ENCODE peak calls at places on chromosomes 12 and 14, in four cellular contexts. I, X, N and V are unnamed samples.

GRCh38 chr12:96233168-96233567 is 39.0 kb downstream of the ELK3 start:
- DNase-seq in I (no peak), X (no peak), N (no peak), V (no peak)

GRCh38 chr12:69821441-69822204 is 3.4 kb upstream of the MYRFL start:
- DNase-seq in I (peak; percentile 9), N (no peak), X (peak; percentile 68), V (no peak)

GRCh38 chr14:103164786-103165185 is 41.5 kb downstream of the TNFAIP2 start:
- DNase-seq in X (no peak), N (no peak), I (no peak), V (no peak)

GRCh38 chr12:56994231-56994746 is 12.1 kb downstream of the ZBTB39 start:
- DNase-seq in N (no peak), X (no peak), I (no peak), V (no peak)

GRCh38 chr14:33707751-33708150 is 243.1 kb downstream of the EGLN3 start:
- DNase-seq in N (no peak), X (no peak), I (no peak), V (no peak)

GRCh38 chr12:5318874-5319273 is 113.0 kb upstream of the NTF3 start:
- DNase-seq in N (no peak), I (peak; percentile 88), X (peak; percentile 87), V (peak; percentile 65)

GRCh38 chr12:89192419-89192818 is 159.9 kb downstream of the DUSP6 start:
- DNase-seq in N (no peak), I (no peak), X (peak; percentile 79), V (no peak)

GRCh38 chr12:1796515-1797010 is 23.8 kb upstream of the LRTM2 start:
- DNase-seq in X (no peak), I (peak; percentile 66), N (no peak), V (no peak)

GRCh38 chr14:100439781-100440180 is 116.6 kb downstream of the SLC25A47 start:
- DNase-seq in X (no peak), N (no peak), I (peak; percentile 82), V (no peak)

GRCh38 chr12:124764870-124765570 is 98.6 kb downstream of the SCARB1 start:
- DNase-seq in X (peak; percentile 89), I (peak; percentile 89), N (no peak), V (peak; percentile 43)

GRCh38 chr12:123396954-123397353 is 13.0 kb downstream of the KMT5A start:
- DNase-seq in N (no peak), X (no peak), I (peak; percentile 21), V (no peak)

GRCh38 chr12:11581179-11581755 is 68.2 kb upstream of the ETV6 start:
- DNase-seq in I (peak; percentile 82), X (peak; percentile 78), N (peak; percentile 60), V (peak; percentile 84)

GRCh38 chr12:92105676-92106075 is 40.0 kb downstream of the BTG1 start:
- DNase-seq in X (no peak), N (no peak), I (no peak), V (no peak)

GRCh38 chr14:50117456-50117855 is 1.1 kb upstream of the VCPKMT start:
- DNase-seq in I (no peak), X (no peak), N (no peak), V (no peak)

GRCh38 chr12:11650697-11651281 is 1.3 kb downstream of the ETV6 start:
- DNase-seq in N (peak; percentile 18), I (peak; percentile 53), X (peak; percentile 37), V (peak; percentile 32)

GRCh38 chr14:74941676-74942097 is 13.7 kb downstream of the PGF start:
- DNase-seq in I (peak; percentile 80), N (no peak), X (peak; percentile 57), V (peak; percentile 53)

GRCh38 chr12:30754383-30754749 is 385 bp downstream of the CAPRIN2 start:
- DNase-seq in I (no peak), N (no peak), X (no peak), V (no peak)

GRCh38 chr14:55123101-55123500 is 6.0 kb upstream of the LGALS3 start:
- DNase-seq in I (peak; percentile 94), N (no peak), X (peak; percentile 98), V (peak; percentile 82)

GRCh38 chr14:99143793-99144192 is 128.2 kb downstream of the BCL11B start:
- DNase-seq in X (no peak), N (no peak), I (no peak), V (no peak)

GRCh38 chr12:97560766-97561165 is 98.2 kb downstream of the RMST start:
- DNase-seq in X (no peak), I (no peak), N (no peak), V (no peak)

GRCh38 chr12:132125736-132126135 is 18.4 kb downstream of the DDX51 start:
- DNase-seq in X (no peak), N (no peak), I (no peak), V (no peak)

GRCh38 chr14:96049932-96050331 is 10.8 kb downstream of the C14orf132 start:
- DNase-seq in X (no peak), N (no peak), I (no peak), V (no peak)

GRCh38 chr12:57085999-57086950 is 2.6 kb upstream of the NAB2 start:
- DNase-seq in N (peak; percentile 75), X (peak; percentile 83), I (peak; percentile 81), V (peak; percentile 90)

GRCh38 chr14:99134333-99135046 is 137.5 kb downstream of the BCL11B start:
- DNase-seq in N (no peak), X (no peak), I (no peak), V (no peak)

GRCh38 chr14:93974833-93975232 is 1.5 kb downstream of the ASB2 start:
- DNase-seq in I (no peak), X (no peak), N (no peak), V (no peak)

GRCh38 chr14:72634910-72635647 is 258.8 kb downstream of the DPF3 start:
- DNase-seq in I (no peak), N (no peak), X (no peak), V (no peak)

GRCh38 chr12:79115743-79116142 is 251.2 kb downstream of the SYT1 start:
- DNase-seq in X (no peak), I (no peak), N (no peak), V (no peak)

GRCh38 chr14:103725001-103725682 is 9.5 kb downstream of the ZFYVE21 start:
- DNase-seq in N (no peak), I (no peak), X (no peak), V (no peak)

GRCh38 chr14:34067587-34067986 is 116.7 kb upstream of the EGLN3 start:
- DNase-seq in N (no peak), I (no peak), X (no peak), V (no peak)

GRCh38 chr12:121034906-121035305 is 4.1 kb downstream of the OASL start:
- DNase-seq in X (no peak), I (no peak), N (no peak), V (no peak)

GRCh38 chr12:86229772-86230171 is 26.4 kb downstream of the MGAT4C start:
- DNase-seq in N (no peak), X (no peak), I (no peak), V (no peak)
- H2AFZ ChIP-seq in N (no peak overlapping the region), X (no peak overlapping the region), I (no peak overlapping the region), V (no peak overlapping the region)

DNA sequence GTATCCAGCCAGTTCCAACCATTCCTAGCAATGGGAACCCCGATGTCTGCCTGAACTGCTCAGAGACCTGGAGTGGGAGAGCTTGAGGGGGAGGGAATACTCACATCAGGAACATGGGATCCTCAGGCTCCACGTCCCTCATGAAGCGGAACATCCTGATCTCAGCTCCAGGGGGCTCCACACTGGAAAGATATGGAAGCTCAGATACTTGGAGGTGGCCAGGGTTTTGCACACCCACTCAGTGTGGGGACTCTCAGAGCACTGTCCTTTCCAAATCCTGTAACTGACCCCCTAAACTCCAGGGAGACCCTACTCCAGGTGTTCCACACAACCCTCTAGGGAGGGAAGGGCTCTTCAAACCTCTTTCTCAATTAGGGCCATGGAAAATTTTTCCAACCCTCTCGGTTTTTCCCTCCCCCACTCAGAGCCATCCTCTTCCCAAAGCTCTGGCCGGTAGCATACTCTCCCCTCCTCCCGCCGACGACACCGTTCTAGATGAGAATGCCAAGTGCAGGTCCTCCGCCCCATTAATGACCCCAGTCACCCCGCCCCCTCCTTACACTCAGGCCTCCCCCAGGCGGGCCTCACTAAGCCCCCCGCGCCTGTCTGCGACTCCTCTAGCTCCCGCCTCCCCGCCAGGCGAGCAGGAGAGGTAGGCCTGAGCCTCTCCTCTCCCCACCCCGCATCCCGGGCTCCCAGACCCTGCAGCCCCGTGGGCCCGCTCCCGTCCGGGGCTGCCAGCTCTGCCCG is 585 bp downstream of the MLF2 start:
- DNase-seq in I (peak; percentile 83), X (peak; percentile 62), N (no peak), V (peak; percentile 77)
- H2AFZ ChIP-seq in I (peak overlapping the region; percentile 79), X (peak overlapping the region; percentile 91), N (peak overlapping the region; percentile 89), V (peak overlapping the region; percentile 47)

DNA sequence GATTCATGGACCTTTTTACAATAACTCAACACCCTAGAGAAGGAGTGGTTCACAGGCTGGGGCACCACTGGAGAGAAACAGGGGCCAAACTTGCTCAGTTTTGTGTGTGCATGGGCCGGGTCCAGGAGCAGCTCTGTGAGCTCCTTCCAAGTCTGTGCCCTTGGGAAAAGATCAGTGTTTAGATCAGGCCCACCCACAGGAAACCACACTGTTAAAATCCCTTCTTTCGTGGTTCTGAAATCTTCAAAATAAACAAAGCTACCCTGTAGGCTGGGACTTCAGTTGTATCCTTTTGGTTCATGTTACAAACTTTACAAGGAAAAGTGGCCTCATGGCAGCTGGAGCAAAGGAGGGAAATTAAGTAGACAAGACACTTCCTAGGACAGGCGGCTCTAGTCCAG is 156.0 kb upstream of the TMEM260 start:
- DNase-seq in N (no peak), I (peak; percentile 12), X (peak; percentile 66), V (peak; percentile 46)
- H2AFZ ChIP-seq in N (no peak overlapping the region), I (peak overlapping the region; percentile 15), X (peak overlapping the region; percentile 48), V (no peak overlapping the region)

GRCh38 chr14:68504861-68505260 is 288.0 kb downstream of the ZFP36L1 start:
- DNase-seq in X (no peak), I (no peak), N (no peak), V (no peak)

GRCh38 chr14:68508581-68508980 is 284.3 kb downstream of the ZFP36L1 start:
- DNase-seq in X (no peak), N (no peak), I (no peak), V (no peak)

GRCh38 chr14:68506021-68506644 is 286.7 kb downstream of the ZFP36L1 start:
- DNase-seq in I (peak; percentile 85), N (no peak), X (peak; percentile 73), V (no peak)

GRCh38 chr14:68507544-68508081 is 285.3 kb downstream of the ZFP36L1 start:
- DNase-seq in N (no peak), X (no peak), I (no peak), V (no peak)

GRCh38 chr14:68506645-68507405 is 286.0 kb downstream of the ZFP36L1 start:
- DNase-seq in X (no peak), I (no peak), N (no peak), V (no peak)
- H2AFZ ChIP-seq in X (peak overlapping the region; percentile 92), I (no peak overlapping the region), N (peak overlapping the region; percentile 74), V (no peak overlapping the region)

GRCh38 chr14:64604001-64604400 is 54.2 kb downstream of the PPP1R36 start:
- DNase-seq in N (no peak), I (no peak), X (no peak), V (no peak)

GRCh38 chr14:64601571-64601970 is 51.8 kb downstream of the PPP1R36 start:
- DNase-seq in I (no peak), X (no peak), N (no peak), V (no peak)

GRCh38 chr14:64602826-64603225 is 53.1 kb downstream of the PPP1R36 start:
- DNase-seq in N (no peak), I (no peak), X (no peak), V (no peak)

GRCh38 chr14:64605926-64606685 is 56.3 kb downstream of the PPP1R36 start:
- DNase-seq in X (peak; percentile 25), N (no peak), I (no peak), V (no peak)

GRCh38 chr14:64604854-64605253 is 55.1 kb downstream of the PPP1R36 start:
- DNase-seq in X (no peak), I (no peak), N (no peak), V (no peak)
- H2AFZ ChIP-seq in X (no peak overlapping the region), I (no peak overlapping the region), N (peak overlapping the region; percentile 2), V (no peak overlapping the region)

GRCh38 chr14:61262082-61262481 is 19.1 kb downstream of the TMEM30B start:
- DNase-seq in X (peak; percentile 63), I (peak; percentile 83), N (no peak), V (no peak)
- H2AFZ ChIP-seq in X (no peak overlapping the region), I (peak overlapping the region; percentile 23), N (no peak overlapping the region), V (no peak overlapping the region)